ENCODE peak calls at places on chromosomes 11 and 22, in seven cellular contexts. W, O, Q, Z, V, C and U are unnamed samples.

GRCh38 chr11:56950510-56950909 is 38.2 kb upstream of the OR5AK2 start:
- DNase-seq in Z (peak; percentile 30), V (no peak), Q (no peak), O (peak; percentile 10), W (no peak), C (no peak), U (no peak)

GRCh38 chr11:1171985-1172728 is 14.4 kb downstream of the MUC5AC start:
- DNase-seq in W (no peak), V (no peak), Z (no peak), C (no peak), Q (no peak), O (no peak), U (no peak)

GRCh38 chr11:13229675-13230359 is 47.8 kb upstream of the BMAL1 start:
- DNase-seq in Z (peak; percentile 34), W (no peak), O (no peak), V (no peak), C (no peak), Q (no peak), U (no peak)

GRCh38 chr11:108122166-108122628 is 830 bp downstream of the ACAT1 start:
- DNase-seq in O (peak; percentile 31), V (no peak), Q (no peak), C (no peak), Z (peak; percentile 57), W (no peak), U (peak; percentile 16)

GRCh38 chr11:106520146-106520912 is 442.9 kb downstream of the AASDHPPT start:
- DNase-seq in W (no peak), C (no peak), Z (no peak), Q (no peak), O (no peak), V (no peak), U (no peak)

GRCh38 chr11:61888043-61888442 is 3.3 kb downstream of the FADS3 start:
- DNase-seq in W (peak; percentile 90), Z (peak; percentile 95), V (no peak), O (no peak), C (no peak), Q (no peak), U (no peak)

GRCh38 chr11:16933756-16934603 is 80.2 kb downstream of the PLEKHA7 start:
- DNase-seq in V (no peak), Z (no peak), Q (no peak), W (no peak), O (no peak), C (no peak), U (peak; percentile 34)

GRCh38 chr11:72594493-72595291 is 79.5 kb downstream of the PDE2A start:
- DNase-seq in W (no peak), C (no peak), V (no peak), Z (no peak), O (peak; percentile 16), Q (no peak), U (no peak)

GRCh38 chr22:20298110-20298802 is 21.6 kb downstream of the DGCR6L start:
- DNase-seq in O (peak; percentile 35), V (no peak), C (no peak), W (no peak), Z (no peak), Q (no peak), U (no peak)

GRCh38 chr11:17986007-17986710 is 26.7 kb downstream of the SERGEF start:
- DNase-seq in W (peak; percentile 90), Q (no peak), O (no peak), C (no peak), V (no peak), Z (peak; percentile 94), U (peak; percentile 27)

GRCh38 chr11:61507962-61508824 is at the start of gene LRRC10B:
- DNase-seq in V (no peak), O (peak; percentile 96), W (no peak), Z (peak; percentile 49), Q (peak; percentile 86), C (no peak), U (peak; percentile 79)

GRCh38 chr11:12526789-12527188 is 147.4 kb upstream of the TEAD1 start:
- DNase-seq in V (no peak), Z (peak; percentile 83), O (no peak), Q (no peak), W (peak; percentile 82), C (no peak), U (no peak)

GRCh38 chr11:79092791-79093313 is 348.0 kb downstream of the TENM4 start:
- DNase-seq in Q (no peak), Z (peak; percentile 86), V (peak; percentile 100), W (peak; percentile 100), O (no peak), C (peak; percentile 5), U (no peak)

GRCh38 chr11:59611570-59612565 is 3.7 kb downstream of the OSBP start:
- DNase-seq in Z (peak; percentile 49), C (no peak), O (no peak), W (peak; percentile 67), Q (no peak), V (no peak), U (peak; percentile 18)

GRCh38 chr11:14132312-14132711 is 169.8 kb downstream of the SPON1 start:
- DNase-seq in O (no peak), V (no peak), Z (no peak), C (no peak), Q (no peak), W (peak; percentile 5), U (peak; percentile 49)

GRCh38 chr11:126113515-126113957 is 50.9 kb upstream of the CDON start:
- DNase-seq in Z (peak; percentile 100), V (peak; percentile 40), O (peak; percentile 28), W (peak; percentile 96), C (no peak), Q (no peak), U (peak; percentile 94)

GRCh38 chr11:29801561-29801960 is 215.3 kb downstream of the KCNA4 start:
- DNase-seq in O (no peak), V (no peak), Z (peak; percentile 15), C (no peak), W (no peak), Q (no peak), U (no peak)

GRCh38 chr22:19669570-19669969 is 44.7 kb upstream of the SEPTIN5 start:
- DNase-seq in C (no peak), O (no peak), Q (no peak), V (no peak), W (no peak), Z (no peak), U (no peak)

GRCh38 chr11:69319255-69320106 is 25.5 kb downstream of the MYEOV start:
- DNase-seq in V (no peak), Q (no peak), C (no peak), O (no peak), Z (peak; percentile 20), W (no peak), U (no peak)

GRCh38 chr11:69318093-69318420 is 24.1 kb downstream of the MYEOV start:
- DNase-seq in Z (no peak), C (no peak), V (no peak), O (no peak), Q (no peak), W (no peak), U (no peak)

GRCh38 chr11:69321877-69322350 is 28.0 kb downstream of the MYEOV start:
- DNase-seq in V (peak; percentile 72), O (no peak), C (no peak), W (peak; percentile 96), Q (no peak), Z (peak; percentile 99), U (no peak)

GRCh38 chr11:69320326-69320725 is 26.4 kb downstream of the MYEOV start:
- DNase-seq in V (no peak), Q (no peak), Z (no peak), C (no peak), W (no peak), O (no peak), U (no peak)

GRCh38 chr11:69320756-69321741 is 27.1 kb downstream of the MYEOV start:
- DNase-seq in V (no peak), C (no peak), Z (peak; percentile 47), Q (no peak), O (no peak), W (peak; percentile 52), U (no peak)
- H3K4me2 ChIP-seq in V (peak overlapping the region; percentile 30), C (no peak overlapping the region), Z (peak overlapping the region; percentile 46), Q (no peak overlapping the region), O (no peak overlapping the region), W (peak overlapping the region; percentile 9), U (no peak overlapping the region)

DNA sequence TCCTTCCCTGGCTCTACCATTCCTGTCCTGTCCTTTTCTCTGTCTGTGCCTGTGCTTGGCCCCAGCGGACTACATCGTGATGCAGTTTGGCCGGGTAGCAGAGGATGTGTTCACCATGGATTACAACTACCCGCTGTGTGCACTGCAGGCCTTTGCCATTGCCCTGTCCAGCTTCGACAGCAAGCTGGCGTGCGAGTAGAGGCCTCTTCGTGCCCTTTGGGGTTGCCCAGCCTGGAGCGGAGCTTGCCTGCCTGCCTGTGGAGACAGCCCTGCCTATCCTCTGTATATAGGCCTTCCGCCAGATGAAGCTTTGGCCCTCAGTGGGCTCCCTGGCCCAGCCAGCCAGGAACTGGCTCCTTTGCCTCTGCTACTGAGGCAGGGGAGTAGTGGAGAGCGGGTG is 20.4 kb downstream of the TUB start:
- DNase-seq in Z (no peak), V (no peak), W (no peak), C (no peak), Q (no peak), O (no peak), U (peak; percentile 2)
- H3K36me3 ChIP-seq in Z (no peaks in the 10 kb centered on the region), V (no peaks in the 10 kb centered on the region), W (peaks cover 22% of the 10 kb centered on the region), C (no peaks in the 10 kb centered on the region), Q (peaks cover 72% of the 10 kb centered on the region), O (no peaks in the 10 kb centered on the region), U (no peaks in the 10 kb centered on the region)

DNA sequence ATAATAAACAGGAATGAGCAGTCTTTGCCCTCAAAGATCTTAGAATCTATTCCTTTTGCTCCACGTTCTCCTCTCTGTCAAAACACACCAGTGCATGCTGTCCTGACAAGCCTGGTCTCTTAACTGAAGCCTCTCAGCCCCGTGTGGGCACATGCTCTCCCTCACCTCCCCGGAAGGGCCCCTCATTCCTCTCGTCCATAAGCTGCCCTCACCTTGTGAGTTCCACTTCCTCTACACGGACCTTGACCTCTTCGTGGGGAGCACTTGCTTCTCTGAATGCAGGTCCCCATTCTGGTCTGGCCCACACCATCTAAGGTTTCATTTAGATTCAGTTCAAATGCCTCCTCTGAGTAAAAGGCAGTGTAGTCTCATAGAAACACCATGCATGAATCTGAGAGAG is 412.3 kb upstream of the SYN3 start:
- DNase-seq in W (no peak), Z (no peak), C (no peak), O (no peak), V (no peak), Q (no peak), U (no peak)
- H3K4me1 ChIP-seq in W (no peaks in the 10 kb centered on the region), Z (peaks cover 3% of the 10 kb centered on the region), C (peaks cover 5% of the 10 kb centered on the region), O (peaks cover 10% of the 10 kb centered on the region), V (no peaks in the 10 kb centered on the region), Q (peaks cover 7% of the 10 kb centered on the region), U (no peaks in the 10 kb centered on the region)

DNA sequence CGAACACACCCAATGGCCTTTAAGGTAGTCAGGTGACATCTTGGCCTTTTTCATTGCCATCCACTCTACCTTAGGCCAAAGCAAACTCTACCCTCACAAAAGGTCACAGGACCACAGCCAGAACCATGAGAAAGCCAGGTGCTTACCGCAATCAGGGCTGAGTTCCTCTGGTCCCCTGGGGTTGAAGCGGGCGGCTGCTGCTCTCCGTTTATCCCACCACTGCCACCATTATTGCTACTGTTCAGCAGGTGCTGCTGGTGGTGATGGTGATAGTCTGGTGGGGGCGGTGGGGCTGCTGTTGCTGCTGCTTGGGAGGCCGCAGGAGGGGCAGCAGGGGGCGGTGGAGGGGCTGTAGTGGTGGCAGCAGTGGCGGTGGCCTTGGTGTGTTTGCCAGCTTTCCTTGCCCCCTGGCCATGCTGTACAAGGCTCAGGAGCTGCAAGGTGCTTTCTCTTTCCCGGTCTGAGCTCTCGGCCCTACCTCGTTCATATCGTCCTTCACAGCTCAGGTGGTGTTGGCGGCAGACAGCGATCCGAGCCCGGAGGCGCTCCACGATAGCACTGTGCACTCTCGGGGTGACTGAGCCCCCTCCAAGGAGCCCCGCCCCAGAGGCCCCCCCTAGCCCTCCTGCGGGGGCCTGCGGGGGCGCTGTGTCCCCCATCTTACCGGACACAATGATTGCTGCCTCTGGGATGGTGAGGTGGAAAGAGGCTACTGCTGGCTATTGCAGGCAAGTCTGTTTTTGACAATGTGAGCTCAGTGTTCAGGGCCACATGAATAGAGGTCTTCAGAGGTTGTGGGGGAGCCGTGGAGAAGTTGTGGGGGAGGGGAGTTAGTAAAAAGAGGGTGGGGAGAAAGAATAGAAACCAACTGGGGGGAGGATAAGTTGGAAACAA is 1.5 kb downstream of the MAML2 start:
- DNase-seq in Q (peak; percentile 26), V (no peak), O (peak; percentile 72), Z (peak; percentile 65), C (peak; percentile 37), W (peak; percentile 56), U (peak; percentile 57)
- H3K4me2 ChIP-seq in Q (peak overlapping the region; percentile 43), V (peak overlapping the region; percentile 100), O (peak overlapping the region; percentile 76), Z (peak overlapping the region; percentile 97), C (peak overlapping the region; percentile 77), W (peak overlapping the region; percentile 96), U (peak overlapping the region; percentile 83)